ENCODE peak calls at places on chromosomes 11 and 22, in ten cellular contexts. B is GM23248, T is AG04450, P is endothelial cell of umbilical vein, J is neuronal stem cell, E is cardiac fibroblast, Y is ovary, C is choroid plexus epithelial cell, S is skeletal muscle cell, F is upper lobe of right lung. O is an unnamed sample.
A peak's percentile ranks its signal among the peaks of the same experiment; 100 is the strongest.

GRCh38 chr22:19766506-19767426 is 6.2 kb downstream of the TBX1 start:
- DNase-seq in B (peak; percentile 45), F (peak; percentile 86), P (no peak), J (no peak), Y (no peak), T (no peak), S (no peak), C (no peak), E (no peak), O (no peak)

GRCh38 chr11:77294040-77294439 is 7.4 kb downstream of the GDPD4 start:
- DNase-seq in J (no peak), S (no peak), P (no peak), B (no peak), Y (no peak), T (no peak), F (no peak), C (no peak), E (no peak), O (no peak)

GRCh38 chr11:64854534-64855502 is 10.4 kb upstream of the CDC42BPG start:
- DNase-seq in J (no peak), C (peak; percentile 77), S (peak; percentile 53), Y (peak; percentile 61), F (peak; percentile 89), P (peak; percentile 91), T (peak; percentile 60), E (peak; percentile 89), B (peak; percentile 97), O (peak; percentile 74)

GRCh38 chr22:46906326-46907045 is 144.0 kb downstream of the TBC1D22A start:
- DNase-seq in S (no peak), B (no peak), P (no peak), F (peak; percentile 32), T (no peak), C (no peak), Y (no peak), J (no peak), E (no peak), O (no peak)

GRCh38 chr11:66218846-66219620 is 49.4 kb upstream of the RAB1B start:
- DNase-seq in F (peak; percentile 50), T (no peak), E (no peak), S (no peak), P (no peak), C (no peak), J (no peak), B (no peak), Y (no peak), O (no peak)

GRCh38 chr11:110130642-110131238 is 37.5 kb downstream of the ZC3H12C start:
- DNase-seq in T (no peak), F (no peak), B (no peak), J (peak; percentile 86), C (peak; percentile 40), Y (no peak), P (peak; percentile 62), E (peak; percentile 70), S (no peak), O (peak; percentile 12)

GRCh38 chr11:22510741-22511140 is 114.9 kb downstream of the FANCF start:
- DNase-seq in P (no peak), F (no peak), Y (no peak), B (peak; percentile 90), S (peak; percentile 53), C (peak; percentile 12), J (no peak), E (peak; percentile 3), T (no peak), O (no peak)

GRCh38 chr11:10263929-10264328 is 30.1 kb downstream of the SBF2 start:
- DNase-seq in Y (no peak), S (peak; percentile 48), C (peak; percentile 61), B (peak; percentile 81), J (no peak), E (peak; percentile 47), T (peak; percentile 48), P (no peak), F (no peak), O (peak; percentile 10)

GRCh38 chr11:122984186-122985011 is 2.8 kb upstream of the BSX start:
- DNase-seq in P (no peak), T (no peak), B (peak; percentile 64), Y (no peak), J (peak; percentile 35), F (no peak), S (no peak), E (peak; percentile 31), C (peak; percentile 9), O (no peak)

GRCh38 chr11:94997437-94997836 is 23.9 kb downstream of the KDM4D start:
- DNase-seq in P (no peak), Y (no peak), B (no peak), E (no peak), C (no peak), T (no peak), S (no peak), J (no peak), F (no peak), O (no peak)

GRCh38 chr22:24758164-24758799 is 16.2 kb downstream of the PIWIL3 start:
- DNase-seq in B (peak; percentile 66), F (no peak), J (peak; percentile 53), T (peak; percentile 37), P (peak; percentile 70), S (no peak), E (peak; percentile 72), C (peak; percentile 75), Y (peak; percentile 49), O (no peak)

GRCh38 chr11:18271206-18271605 is 5.1 kb downstream of the SAA1 start:
- DNase-seq in J (no peak), E (no peak), P (no peak), B (no peak), Y (no peak), F (no peak), T (no peak), S (no peak), C (no peak), O (no peak)

GRCh38 chr11:131421066-131421855 is 50.8 kb downstream of the NTM start:
- DNase-seq in C (no peak), Y (no peak), B (no peak), P (no peak), E (no peak), S (no peak), J (no peak), T (no peak), F (no peak), O (no peak)

GRCh38 chr11:69912161-69912910 is 93.1 kb upstream of the FGF3 start:
- DNase-seq in T (no peak), S (no peak), P (no peak), C (no peak), F (peak; percentile 63), J (no peak), B (no peak), E (no peak), Y (no peak), O (no peak)

GRCh38 chr11:86938900-86939880 is 16.0 kb downstream of the FZD4 start:
- DNase-seq in E (peak; percentile 77), B (peak; percentile 77), J (peak; percentile 44), P (peak; percentile 85), S (no peak), F (no peak), C (peak; percentile 80), T (no peak), Y (no peak), O (no peak)

GRCh38 chr11:119254239-119254638 is 48.1 kb downstream of the CBL start:
- DNase-seq in F (no peak), J (no peak), S (no peak), Y (no peak), B (no peak), P (no peak), T (no peak), E (no peak), C (no peak), O (no peak)

GRCh38 chr11:102121329-102121728 is 11.1 kb downstream of the YAP1 start:
- DNase-seq in T (no peak), S (no peak), P (no peak), B (peak; percentile 34), Y (no peak), F (no peak), J (no peak), C (peak; percentile 65), E (peak; percentile 32), O (no peak)
- H3K4me3 ChIP-seq in T (no peak overlapping the region), S (no peak overlapping the region), P (no peak overlapping the region), B (no peak overlapping the region), Y (no peak overlapping the region), F (no peak overlapping the region), J (no peak overlapping the region), C (no peak overlapping the region), E (no peak overlapping the region), O (no peak overlapping the region)

GRCh38 chr22:42196454-42196853 is 65.8 kb upstream of the CYP2D6 start:
- DNase-seq in B (no peak), S (no peak), T (no peak), C (no peak), P (no peak), Y (no peak), E (no peak), F (no peak), J (no peak), O (no peak)
- H3K4me3 ChIP-seq in B (no peak overlapping the region), S (no peak overlapping the region), T (no peak overlapping the region), C (no peak overlapping the region), P (no peak overlapping the region), Y (no peak overlapping the region), E (no peak overlapping the region), F (no peak overlapping the region), J (no peak overlapping the region), O (no peak overlapping the region)

DNA sequence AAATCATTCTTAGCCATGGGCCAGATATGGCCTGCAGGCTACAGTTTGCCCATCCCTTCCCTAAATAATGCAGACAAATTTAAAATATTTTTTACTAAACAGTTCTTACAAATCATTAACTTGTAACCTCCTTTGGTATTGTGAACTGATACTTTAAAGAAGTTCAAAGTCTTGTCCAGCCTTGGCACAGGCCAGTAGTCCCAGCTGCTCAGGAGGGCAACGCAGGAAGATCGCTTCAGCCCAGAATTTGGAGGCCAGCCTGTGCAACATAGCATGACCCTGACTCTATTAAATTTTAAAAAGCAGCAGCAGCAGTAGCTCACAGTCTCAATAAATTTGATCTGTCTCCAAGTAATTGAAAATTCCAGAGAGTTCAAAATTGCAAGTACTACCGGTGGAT is 83.7 kb upstream of the ARHGAP32 start:
- DNase-seq in S (no peak), J (no peak), C (no peak), F (no peak), P (no peak), B (no peak), E (no peak), Y (peak; percentile 22), T (no peak), O (no peak)
- H3K4me3 ChIP-seq in S (no peak overlapping the region), J (no peak overlapping the region), C (no peak overlapping the region), F (no peak overlapping the region), P (no peak overlapping the region), B (no peak overlapping the region), E (no peak overlapping the region), Y (no peak overlapping the region), T (no peak overlapping the region), O (no peak overlapping the region)

DNA sequence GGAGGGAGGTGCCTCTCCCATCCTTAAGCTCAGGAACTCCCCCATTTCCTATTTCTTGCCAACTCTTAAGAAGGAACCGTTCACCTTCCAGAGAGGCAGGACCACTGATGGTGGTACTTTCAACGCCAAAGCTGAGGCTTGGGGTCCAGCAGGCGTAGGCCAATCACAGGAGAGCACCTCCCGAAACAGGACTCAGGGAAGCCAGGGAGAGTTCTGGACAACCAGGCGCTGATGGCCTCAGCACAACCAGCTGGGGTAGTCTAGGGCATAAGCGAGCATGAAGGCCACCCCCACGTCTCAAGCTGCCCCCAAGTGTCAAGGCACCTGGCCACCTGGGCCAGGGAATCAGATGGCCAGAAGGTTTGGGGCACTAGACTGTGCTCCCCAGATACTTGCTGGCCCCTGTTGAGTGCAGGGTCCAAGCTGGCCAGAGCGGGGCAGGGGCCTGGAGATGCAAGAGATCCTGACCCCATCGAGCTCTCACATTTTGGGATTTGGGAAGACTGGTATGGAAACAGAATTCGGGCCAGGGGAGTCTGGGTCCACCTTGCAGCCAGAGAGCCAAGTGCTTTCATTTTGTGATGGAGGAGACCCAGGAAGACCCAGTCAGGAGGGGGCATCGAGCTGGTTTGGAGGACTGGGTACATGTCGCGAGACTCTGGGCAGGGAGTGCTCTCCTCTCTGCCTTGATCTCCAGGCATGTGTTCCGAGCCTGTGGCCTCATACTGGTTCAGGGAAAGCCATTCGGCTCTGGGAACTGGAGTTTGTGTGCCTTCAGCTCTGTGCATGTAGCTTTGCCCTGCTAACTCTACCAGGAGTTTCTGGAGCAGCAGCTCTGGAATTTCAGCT is 926 bp downstream of the CD6 start:
- DNase-seq in B (no peak), F (no peak), T (no peak), E (no peak), J (no peak), Y (no peak), S (no peak), P (no peak), C (no peak), O (no peak)
- H3K4me3 ChIP-seq in B (no peak overlapping the region), F (peak overlapping the region; percentile 36), T (no peak overlapping the region), E (no peak overlapping the region), J (no peak overlapping the region), Y (no peak overlapping the region), S (no peak overlapping the region), P (no peak overlapping the region), C (no peak overlapping the region), O (no peak overlapping the region)